ENCODE peak calls at places on chromosomes 7 and 10, in nine cellular contexts. One of them, this sample, is unnamed.

GRCh38 chr10:72107325-72108003 is 19.1 kb upstream of the SPOCK2 start:
- DNase-seq in vagina: no peak
- DNase-seq in right cardiac atrium: no peak
- DNase-seq in esophagus squamous epithelium: no peak
- DNase-seq in CD8-positive, alpha-beta T cell: no peak
- DNase-seq in Panc1: no peak
- DNase-seq in mesendoderm: peak; percentile 14
- DNase-seq in tibial nerve: no peak
- DNase-seq in lower lobe of right lung: no peak
- DNase-seq in this sample: no peak

GRCh38 chr10:64033710-64034109 is 512.5 kb downstream of the REEP3 start:
- DNase-seq in tibial nerve: no peak
- DNase-seq in Panc1: no peak
- DNase-seq in right cardiac atrium: no peak
- DNase-seq in vagina: no peak
- DNase-seq in lower lobe of right lung: no peak
- DNase-seq in CD8-positive, alpha-beta T cell: no peak
- DNase-seq in mesendoderm: no peak
- DNase-seq in esophagus squamous epithelium: no peak
- DNase-seq in this sample: no peak

GRCh38 chr10:106424076-106424475 is 740.4 kb downstream of the SORCS1 start:
- DNase-seq in mesendoderm: no peak
- DNase-seq in vagina: no peak
- DNase-seq in esophagus squamous epithelium: no peak
- DNase-seq in CD8-positive, alpha-beta T cell: no peak
- DNase-seq in Panc1: no peak
- DNase-seq in tibial nerve: no peak
- DNase-seq in right cardiac atrium: no peak
- DNase-seq in lower lobe of right lung: no peak
- DNase-seq in this sample: no peak

GRCh38 chr10:127145173-127145572 is 51.2 kb downstream of the INSYN2A start:
- DNase-seq in mesendoderm: no peak
- DNase-seq in lower lobe of right lung: no peak
- DNase-seq in Panc1: no peak
- DNase-seq in esophagus squamous epithelium: no peak
- DNase-seq in right cardiac atrium: no peak
- DNase-seq in tibial nerve: no peak
- DNase-seq in vagina: no peak
- DNase-seq in CD8-positive, alpha-beta T cell: no peak
- DNase-seq in this sample: no peak

GRCh38 chr7:64870656-64871055 is 32.4 kb upstream of the ZNF273 start:
- DNase-seq in right cardiac atrium: no peak
- DNase-seq in Panc1: no peak
- DNase-seq in tibial nerve: no peak
- DNase-seq in esophagus squamous epithelium: no peak
- DNase-seq in mesendoderm: no peak
- DNase-seq in lower lobe of right lung: no peak
- DNase-seq in vagina: no peak
- DNase-seq in CD8-positive, alpha-beta T cell: no peak
- DNase-seq in this sample: no peak

GRCh38 chr7:29810297-29810696 is 4.0 kb downstream of the WIPF3 start:
- DNase-seq in CD8-positive, alpha-beta T cell: no peak
- DNase-seq in Panc1: no peak
- DNase-seq in right cardiac atrium: no peak
- DNase-seq in lower lobe of right lung: no peak
- DNase-seq in vagina: no peak
- DNase-seq in mesendoderm: no peak
- DNase-seq in esophagus squamous epithelium: no peak
- DNase-seq in tibial nerve: no peak
- DNase-seq in this sample: no peak

GRCh38 chr7:150451097-150451793 is 815 bp downstream of the GIMAP8 start:
- DNase-seq in esophagus squamous epithelium: no peak
- DNase-seq in vagina: no peak
- DNase-seq in tibial nerve: peak; percentile 40
- DNase-seq in lower lobe of right lung: peak; percentile 78
- DNase-seq in CD8-positive, alpha-beta T cell: peak; percentile 35
- DNase-seq in mesendoderm: no peak
- DNase-seq in right cardiac atrium: peak; percentile 60
- DNase-seq in Panc1: no peak
- DNase-seq in this sample: no peak

GRCh38 chr10:126309193-126309592 is 79.1 kb downstream of the ADAM12 start:
- DNase-seq in CD8-positive, alpha-beta T cell: no peak
- DNase-seq in vagina: no peak
- DNase-seq in mesendoderm: no peak
- DNase-seq in tibial nerve: no peak
- DNase-seq in Panc1: no peak
- DNase-seq in esophagus squamous epithelium: no peak
- DNase-seq in right cardiac atrium: no peak
- DNase-seq in lower lobe of right lung: no peak
- DNase-seq in this sample: no peak

GRCh38 chr7:24945899-24946298 is 34.1 kb downstream of the OSBPL3 start:
- DNase-seq in vagina: no peak
- DNase-seq in CD8-positive, alpha-beta T cell: no peak
- DNase-seq in mesendoderm: peak; percentile 16
- DNase-seq in Panc1: no peak
- DNase-seq in right cardiac atrium: no peak
- DNase-seq in tibial nerve: no peak
- DNase-seq in lower lobe of right lung: no peak
- DNase-seq in esophagus squamous epithelium: no peak
- DNase-seq in this sample: no peak

GRCh38 chr10:2207246-2207922 is 470.1 kb upstream of the ADARB2 start:
- DNase-seq in mesendoderm: no peak
- DNase-seq in vagina: no peak
- DNase-seq in esophagus squamous epithelium: no peak
- DNase-seq in tibial nerve: no peak
- DNase-seq in Panc1: no peak
- DNase-seq in CD8-positive, alpha-beta T cell: no peak
- DNase-seq in lower lobe of right lung: no peak
- DNase-seq in right cardiac atrium: no peak
- DNase-seq in this sample: no peak

GRCh38 chr10:35896011-35896410 is 253.9 kb upstream of the FZD8 start:
- DNase-seq in lower lobe of right lung: no peak
- DNase-seq in mesendoderm: no peak
- DNase-seq in Panc1: no peak
- DNase-seq in CD8-positive, alpha-beta T cell: no peak
- DNase-seq in esophagus squamous epithelium: no peak
- DNase-seq in right cardiac atrium: no peak
- DNase-seq in vagina: no peak
- DNase-seq in tibial nerve: no peak
- DNase-seq in this sample: no peak
- H3K27ac ChIP-seq in lower lobe of right lung: no peak overlapping the region
- H3K27ac ChIP-seq in mesendoderm: no peak overlapping the region
- H3K27ac ChIP-seq in Panc1: no peak overlapping the region
- H3K27ac ChIP-seq in CD8-positive, alpha-beta T cell: no peak overlapping the region
- H3K27ac ChIP-seq in esophagus squamous epithelium: no peak overlapping the region
- H3K27ac ChIP-seq in right cardiac atrium: no peak overlapping the region
- H3K27ac ChIP-seq in vagina: no peak overlapping the region
- H3K27ac ChIP-seq in tibial nerve: no peak overlapping the region
- H3K27ac ChIP-seq in this sample: no peak overlapping the region

GRCh38 chr7:74292757-74293576 is 3.8 kb downstream of the CLIP2 start:
- DNase-seq in tibial nerve: no peak
- DNase-seq in lower lobe of right lung: no peak
- DNase-seq in CD8-positive, alpha-beta T cell: no peak
- DNase-seq in vagina: no peak
- DNase-seq in mesendoderm: no peak
- DNase-seq in esophagus squamous epithelium: no peak
- DNase-seq in Panc1: no peak
- DNase-seq in right cardiac atrium: no peak
- DNase-seq in this sample: no peak
- H3K27ac ChIP-seq in tibial nerve: no peak overlapping the region
- H3K27ac ChIP-seq in lower lobe of right lung: no peak overlapping the region
- H3K27ac ChIP-seq in CD8-positive, alpha-beta T cell: no peak overlapping the region
- H3K27ac ChIP-seq in vagina: peak overlapping the region; percentile 0
- H3K27ac ChIP-seq in mesendoderm: no peak overlapping the region
- H3K27ac ChIP-seq in esophagus squamous epithelium: no peak overlapping the region
- H3K27ac ChIP-seq in Panc1: peak overlapping the region; percentile 66
- H3K27ac ChIP-seq in right cardiac atrium: no peak overlapping the region
- H3K27ac ChIP-seq in this sample: peak overlapping the region; percentile 18

DNA sequence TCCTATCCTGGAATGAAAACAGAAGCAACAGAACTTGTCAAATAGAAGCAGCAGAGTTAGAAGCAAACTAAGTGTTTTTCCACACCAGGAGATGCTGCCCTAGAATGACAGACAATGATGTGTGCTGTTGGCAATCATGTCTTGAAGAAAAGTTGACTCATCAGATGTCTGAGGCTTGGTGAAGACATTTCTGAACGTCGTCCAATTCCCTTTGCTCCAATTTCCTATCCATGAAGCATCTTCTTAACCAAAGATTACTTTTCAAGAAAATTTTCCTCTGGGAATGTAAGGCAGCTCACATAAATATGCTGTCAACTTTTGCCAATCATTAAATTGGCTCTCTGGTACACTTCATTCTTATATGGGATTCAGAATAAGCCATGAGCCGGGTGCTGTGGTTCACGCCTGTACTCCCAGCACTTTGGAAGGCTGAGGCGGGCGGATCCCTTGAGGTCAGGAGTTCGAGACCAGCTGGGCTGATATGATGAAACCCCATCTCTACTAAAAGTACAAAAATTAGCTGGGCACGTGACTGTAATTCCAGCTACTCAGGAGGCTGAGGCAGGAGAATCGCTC is 34.6 kb downstream of the MALSU1 start:
- DNase-seq in mesendoderm: no peak
- DNase-seq in right cardiac atrium: peak; percentile 64
- DNase-seq in tibial nerve: peak; percentile 51
- DNase-seq in CD8-positive, alpha-beta T cell: no peak
- DNase-seq in lower lobe of right lung: no peak
- DNase-seq in vagina: no peak
- DNase-seq in Panc1: peak; percentile 80
- DNase-seq in esophagus squamous epithelium: no peak
- DNase-seq in this sample: no peak
- H3K27ac ChIP-seq in mesendoderm: no peak overlapping the region
- H3K27ac ChIP-seq in right cardiac atrium: peak overlapping the region; percentile 36
- H3K27ac ChIP-seq in tibial nerve: peak overlapping the region; percentile 41
- H3K27ac ChIP-seq in CD8-positive, alpha-beta T cell: no peak overlapping the region
- H3K27ac ChIP-seq in lower lobe of right lung: peak overlapping the region; percentile 65
- H3K27ac ChIP-seq in vagina: no peak overlapping the region
- H3K27ac ChIP-seq in Panc1: peak overlapping the region; percentile 60
- H3K27ac ChIP-seq in esophagus squamous epithelium: peak overlapping the region; percentile 36
- H3K27ac ChIP-seq in this sample: no peak overlapping the region

GRCh38 chr7:107858280-107858679 is 32.7 kb upstream of the DLD start:
- DNase-seq in right cardiac atrium: no peak
- DNase-seq in vagina: no peak
- DNase-seq in CD8-positive, alpha-beta T cell: no peak
- DNase-seq in mesendoderm: no peak
- DNase-seq in lower lobe of right lung: no peak
- DNase-seq in Panc1: no peak
- DNase-seq in tibial nerve: no peak
- DNase-seq in esophagus squamous epithelium: no peak
- DNase-seq in this sample: no peak

GRCh38 chr7:107854989-107855388 is 36.0 kb upstream of the DLD start:
- DNase-seq in CD8-positive, alpha-beta T cell: no peak
- DNase-seq in esophagus squamous epithelium: no peak
- DNase-seq in right cardiac atrium: no peak
- DNase-seq in Panc1: no peak
- DNase-seq in lower lobe of right lung: no peak
- DNase-seq in tibial nerve: no peak
- DNase-seq in vagina: no peak
- DNase-seq in mesendoderm: no peak
- DNase-seq in this sample: no peak

GRCh38 chr7:107856806-107857540 is 34.0 kb upstream of the DLD start:
- DNase-seq in tibial nerve: no peak
- DNase-seq in lower lobe of right lung: no peak
- DNase-seq in Panc1: no peak
- DNase-seq in mesendoderm: no peak
- DNase-seq in esophagus squamous epithelium: no peak
- DNase-seq in CD8-positive, alpha-beta T cell: no peak
- DNase-seq in vagina: no peak
- DNase-seq in right cardiac atrium: no peak
- DNase-seq in this sample: no peak

GRCh38 chr7:107860241-107860961 is 30.6 kb upstream of the DLD start:
- DNase-seq in mesendoderm: no peak
- DNase-seq in lower lobe of right lung: no peak
- DNase-seq in vagina: no peak
- DNase-seq in tibial nerve: no peak
- DNase-seq in right cardiac atrium: no peak
- DNase-seq in CD8-positive, alpha-beta T cell: no peak
- DNase-seq in Panc1: no peak
- DNase-seq in esophagus squamous epithelium: no peak
- DNase-seq in this sample: no peak

GRCh38 chr7:107857541-107857912 is 33.5 kb upstream of the DLD start:
- DNase-seq in tibial nerve: no peak
- DNase-seq in Panc1: no peak
- DNase-seq in mesendoderm: no peak
- DNase-seq in CD8-positive, alpha-beta T cell: no peak
- DNase-seq in vagina: no peak
- DNase-seq in right cardiac atrium: no peak
- DNase-seq in lower lobe of right lung: no peak
- DNase-seq in esophagus squamous epithelium: no peak
- DNase-seq in this sample: no peak
- H3K27ac ChIP-seq in tibial nerve: peak overlapping the region; percentile 45
- H3K27ac ChIP-seq in Panc1: no peak overlapping the region
- H3K27ac ChIP-seq in mesendoderm: no peak overlapping the region
- H3K27ac ChIP-seq in CD8-positive, alpha-beta T cell: no peak overlapping the region
- H3K27ac ChIP-seq in vagina: no peak overlapping the region
- H3K27ac ChIP-seq in right cardiac atrium: no peak overlapping the region
- H3K27ac ChIP-seq in lower lobe of right lung: no peak overlapping the region
- H3K27ac ChIP-seq in esophagus squamous epithelium: no peak overlapping the region
- H3K27ac ChIP-seq in this sample: no peak overlapping the region

DNA sequence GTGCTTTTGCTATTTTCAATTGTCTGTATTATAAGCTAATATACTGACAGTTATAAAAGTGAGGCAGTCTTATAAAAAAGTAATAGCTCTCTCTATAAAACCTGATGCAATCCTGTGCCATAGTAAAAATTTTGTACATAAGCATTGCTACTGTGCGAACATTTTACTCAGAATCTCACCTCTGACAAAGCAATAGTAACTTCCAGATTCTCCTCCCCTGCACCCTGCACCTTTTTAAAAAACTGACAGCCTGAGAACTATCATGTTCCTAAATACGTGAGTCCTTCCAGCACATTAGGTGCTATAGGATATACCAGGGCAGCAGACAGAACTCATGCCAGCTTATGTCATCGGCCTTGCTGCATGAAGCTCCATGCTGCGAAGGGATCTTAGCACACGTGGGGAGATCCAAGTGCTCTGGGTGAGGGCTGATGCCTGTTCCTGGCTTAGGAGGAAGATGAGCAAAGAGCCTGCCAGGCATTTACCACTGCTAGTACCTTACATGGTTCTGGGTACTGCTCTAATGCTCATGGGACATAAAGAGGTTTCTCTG is 43.3 kb downstream of the SVIL start:
- DNase-seq in vagina: no peak
- DNase-seq in mesendoderm: no peak
- DNase-seq in esophagus squamous epithelium: no peak
- DNase-seq in right cardiac atrium: no peak
- DNase-seq in tibial nerve: no peak
- DNase-seq in CD8-positive, alpha-beta T cell: no peak
- DNase-seq in Panc1: no peak
- DNase-seq in lower lobe of right lung: no peak
- DNase-seq in this sample: no peak
- H3K27ac ChIP-seq in vagina: no peak overlapping the region
- H3K27ac ChIP-seq in mesendoderm: no peak overlapping the region
- H3K27ac ChIP-seq in esophagus squamous epithelium: peak overlapping the region; percentile 29
- H3K27ac ChIP-seq in right cardiac atrium: no peak overlapping the region
- H3K27ac ChIP-seq in tibial nerve: no peak overlapping the region
- H3K27ac ChIP-seq in CD8-positive, alpha-beta T cell: no peak overlapping the region
- H3K27ac ChIP-seq in Panc1: peak overlapping the region; percentile 59
- H3K27ac ChIP-seq in lower lobe of right lung: no peak overlapping the region
- H3K27ac ChIP-seq in this sample: no peak overlapping the region